ENCODE peak calls at places on chromosomes 13 and 19, in ten cellular contexts. U, Q, M, V, I, F, G, J, H and C are unnamed samples.

GRCh38 chr13:113183450-113184129 is 24.9 kb downstream of the PCID2 start:
- DNase-seq in U (no peak), Q (no peak), M (no peak), V (no peak), I (no peak), F (no peak), G (no peak), J (no peak), H (no peak), C (no peak)

GRCh38 chr13:108227651-108228272 is 9.6 kb downstream of the ABHD13 start:
- DNase-seq in U (no peak), Q (peak), M (peak), V (no peak), I (peak), F (peak), G (no peak), J (peak), H (no peak), C (peak)

GRCh38 chr13:32323912-32324311 is 8.6 kb downstream of the BRCA2 start:
- DNase-seq in U (no peak), Q (peak), M (no peak), V (peak), I (no peak), F (no peak), G (no peak), J (no peak), H (no peak), C (no peak)

GRCh38 chr19:347946-348861 is 3.6 kb upstream of the MIER2 start:
- DNase-seq in U (no peak), Q (peak), M (no peak), V (no peak), I (no peak), F (no peak), G (no peak), J (no peak), H (no peak), C (no peak)

GRCh38 chr19:48516536-48516935 is 4.9 kb upstream of the LMTK3 start:
- DNase-seq in U (no peak), Q (no peak), M (no peak), V (no peak), I (no peak), F (no peak), G (no peak), J (no peak), H (no peak), C (no peak)

GRCh38 chr13:63938851-63939250 is 2523.2 kb upstream of the PCDH20 start:
- DNase-seq in U (no peak), Q (peak), M (no peak), V (peak), I (no peak), F (no peak), G (no peak), J (no peak), H (no peak), C (no peak)

GRCh38 chr13:23655321-23655720 is 85.1 kb downstream of the TNFRSF19 start:
- DNase-seq in U (no peak), Q (no peak), M (no peak), V (no peak), I (no peak), F (no peak), G (no peak), J (no peak), H (no peak), C (no peak)

GRCh38 chr13:104140557-104140956 is 1074.3 kb upstream of the SLC10A2 start:
- DNase-seq in U (no peak), Q (no peak), M (no peak), V (no peak), I (no peak), F (no peak), G (no peak), J (no peak), H (no peak), C (no peak)

GRCh38 chr19:28472111-28472510 is 740.8 kb downstream of the UQCRFS1 start:
- DNase-seq in U (no peak), Q (no peak), M (no peak), V (no peak), I (no peak), F (no peak), G (no peak), J (no peak), H (no peak), C (no peak)

GRCh38 chr19:38004100-38004504 is 97.1 kb downstream of the SIPA1L3 start:
- DNase-seq in U (no peak), Q (peak), M (no peak), V (no peak), I (no peak), F (no peak), G (no peak), J (no peak), H (no peak), C (no peak)

GRCh38 chr19:42198676-42199439 is 18.6 kb downstream of the DEDD2 start:
- DNase-seq in U (no peak), Q (no peak), M (peak), V (no peak), I (no peak), F (no peak), G (no peak), J (no peak), H (peak), C (no peak)

GRCh38 chr19:33052352-33052972 is 12.2 kb downstream of the RHPN2 start:
- DNase-seq in U (no peak), Q (peak), M (no peak), V (peak), I (no peak), F (no peak), G (no peak), J (no peak), H (peak), C (no peak)

GRCh38 chr19:38062959-38063786 is 156.2 kb downstream of the SIPA1L3 start:
- DNase-seq in U (no peak), Q (no peak), M (no peak), V (peak), I (peak), F (peak), G (no peak), J (no peak), H (no peak), C (no peak)

GRCh38 chr13:114104626-114105350 is 27.6 kb downstream of the RASA3 start:
- DNase-seq in U (no peak), Q (no peak), M (no peak), V (no peak), I (no peak), F (no peak), G (no peak), J (no peak), H (peak), C (no peak)

GRCh38 chr13:30395192-30396158 is 26.8 kb upstream of the UBE2L5 start:
- DNase-seq in U (peak), Q (peak), M (peak), V (peak), I (peak), F (no peak), G (peak), J (peak), H (peak), C (peak)

GRCh38 chr13:23505007-23505406 is 65.2 kb upstream of the TNFRSF19 start:
- DNase-seq in U (no peak), Q (peak), M (no peak), V (peak), I (peak), F (no peak), G (no peak), J (no peak), H (no peak), C (no peak)

GRCh38 chr13:57799624-57800023 is 168.1 kb downstream of the PCDH17 start:
- DNase-seq in U (no peak), Q (no peak), M (no peak), V (no peak), I (no peak), F (no peak), G (no peak), J (no peak), H (no peak), C (no peak)

GRCh38 chr19:35088514-35088913 is 27.1 kb upstream of the FXYD3 start:
- DNase-seq in U (peak), Q (peak), M (no peak), V (peak), I (no peak), F (no peak), G (peak), J (no peak), H (no peak), C (no peak)

GRCh38 chr13:41603917-41604316 is 146.6 kb downstream of the RGCC start:
- DNase-seq in U (peak), Q (peak), M (no peak), V (peak), I (no peak), F (no peak), G (no peak), J (peak), H (no peak), C (no peak)

GRCh38 chr13:112782433-112783010 is 92.7 kb downstream of the ATP11A start:
- DNase-seq in U (no peak), Q (no peak), M (no peak), V (no peak), I (no peak), F (no peak), G (no peak), J (no peak), H (no peak), C (no peak)

GRCh38 chr13:55160911-55161310 is 1979.8 kb upstream of the PRR20A start:
- DNase-seq in U (no peak), Q (no peak), M (no peak), V (no peak), I (no peak), F (no peak), G (no peak), J (no peak), H (no peak), C (no peak)

GRCh38 chr13:55263045-55263444 is 1877.7 kb upstream of the PRR20A start:
- DNase-seq in U (no peak), Q (no peak), M (no peak), V (no peak), I (no peak), F (no peak), G (no peak), J (no peak), H (no peak), C (no peak)

GRCh38 chr19:44662686-44663085 is 8.6 kb upstream of the CEACAM19 start:
- DNase-seq in U (no peak), Q (peak), M (no peak), V (peak), I (no peak), F (no peak), G (no peak), J (no peak), H (no peak), C (no peak)

GRCh38 chr13:99686157-99686572 is 184.9 kb downstream of the TM9SF2 start:
- DNase-seq in U (no peak), Q (peak), M (no peak), V (peak), I (no peak), F (no peak), G (no peak), J (no peak), H (peak), C (peak)

GRCh38 chr19:30870861-30871260 is 478.4 kb downstream of the TSHZ3 start:
- DNase-seq in U (no peak), Q (no peak), M (no peak), V (no peak), I (no peak), F (no peak), G (no peak), J (no peak), H (no peak), C (no peak)

GRCh38 chr19:2034729-2035589 is 16.1 kb downstream of the MKNK2 start:
- DNase-seq in U (no peak), Q (peak), M (peak), V (no peak), I (peak), F (peak), G (no peak), J (no peak), H (peak), C (peak)

GRCh38 chr13:112452380-112453206 is 76.4 kb downstream of the SPACA7 start:
- DNase-seq in U (no peak), Q (no peak), M (no peak), V (no peak), I (no peak), F (no peak), G (no peak), J (no peak), H (no peak), C (no peak)

GRCh38 chr19:54434112-54434861 is 14.7 kb upstream of the LENG8 start:
- DNase-seq in U (no peak), Q (no peak), M (no peak), V (no peak), I (no peak), F (no peak), G (no peak), J (no peak), H (no peak), C (no peak)

GRCh38 chr19:28827382-28827781 is 385.6 kb downstream of the UQCRFS1 start:
- DNase-seq in U (no peak), Q (no peak), M (no peak), V (no peak), I (no peak), F (no peak), G (no peak), J (no peak), H (no peak), C (no peak)

GRCh38 chr13:57286511-57287098 is 119.6 kb downstream of the PRR20E start:
- DNase-seq in U (no peak), Q (no peak), M (no peak), V (no peak), I (no peak), F (no peak), G (no peak), J (no peak), H (no peak), C (no peak)

GRCh38 chr19:54172764-54173699 is at the start of gene TMC4:
- DNase-seq in U (no peak), Q (peak), M (no peak), V (no peak), I (no peak), F (no peak), G (no peak), J (peak), H (peak), C (no peak)

GRCh38 chr19:42079276-42079669 is 3.3 kb downstream of the ZNF574 start:
- DNase-seq in U (no peak), Q (no peak), M (no peak), V (no peak), I (no peak), F (no peak), G (no peak), J (no peak), H (no peak), C (no peak)

GRCh38 chr13:40464349-40464748 is 202.1 kb downstream of the FOXO1 start:
- DNase-seq in U (no peak), Q (no peak), M (no peak), V (no peak), I (no peak), F (no peak), G (no peak), J (no peak), H (no peak), C (no peak)

GRCh38 chr13:49807681-49808080 is 15.2 kb upstream of the KPNA3 start:
- DNase-seq in U (no peak), Q (no peak), M (no peak), V (no peak), I (no peak), F (no peak), G (no peak), J (no peak), H (no peak), C (no peak)
- TF ChIP-seq CTCF in U (no peak), Q (no peak), M (no peak), V (no peak), I (no peak), F (no peak), G (no peak), J (no peak), H (no peak), C (no peak)

GRCh38 chr19:51094696-51095279 is 12.1 kb upstream of the KLK14 start:
- DNase-seq in U (peak), Q (peak), M (peak), V (no peak), I (peak), F (peak), G (no peak), J (no peak), H (no peak), C (peak)
- TF ChIP-seq CTCF in U (peak), Q (peak), M (peak), V (peak), I (peak), F (peak), G (peak), J (peak), H (no peak), C (peak)

DNA sequence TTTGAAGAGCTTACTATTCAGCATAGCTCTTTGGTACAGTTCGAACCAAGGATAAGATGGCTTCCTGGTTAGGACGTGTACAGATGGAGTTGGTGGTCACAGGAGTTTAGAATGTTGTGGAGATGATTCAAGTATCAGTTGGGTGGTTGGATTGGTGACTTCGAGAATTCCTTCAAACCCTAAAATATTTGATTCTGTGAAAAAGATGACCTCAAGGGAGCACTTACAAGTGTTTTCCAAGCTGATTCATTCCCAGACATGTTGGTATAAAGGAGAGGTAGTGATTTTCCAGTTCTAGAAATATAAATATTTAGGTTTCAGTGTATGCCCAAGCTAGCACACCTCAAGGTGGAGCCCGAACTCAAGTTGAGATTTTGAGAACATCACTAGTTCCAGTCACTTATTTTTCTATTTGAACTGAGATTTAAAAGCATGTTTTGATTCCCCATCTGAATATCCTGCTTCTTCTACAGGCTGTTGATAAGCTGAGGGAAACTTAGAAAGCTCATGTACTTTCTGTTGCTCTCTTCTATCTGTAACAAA is 306.1 kb downstream of the DCT start:
- DNase-seq in U (no peak), Q (no peak), M (no peak), V (no peak), I (no peak), F (no peak), G (peak), J (no peak), H (no peak), C (no peak)
- TF ChIP-seq CTCF in U (no peak), Q (peak), M (no peak), V (no peak), I (no peak), F (no peak), G (peak), J (no peak), H (no peak), C (no peak)

GRCh38 chr13:73721571-73721970 is 412.6 kb downstream of the KLF12 start:
- DNase-seq in U (no peak), Q (no peak), M (no peak), V (no peak), I (no peak), F (no peak), G (no peak), J (no peak), H (no peak), C (no peak)

GRCh38 chr13:73718248-73718647 is 416.0 kb downstream of the KLF12 start:
- DNase-seq in U (no peak), Q (no peak), M (no peak), V (no peak), I (no peak), F (no peak), G (no peak), J (no peak), H (no peak), C (no peak)

GRCh38 chr13:73717632-73718031 is 416.6 kb downstream of the KLF12 start:
- DNase-seq in U (no peak), Q (peak), M (no peak), V (no peak), I (no peak), F (no peak), G (no peak), J (no peak), H (no peak), C (no peak)

GRCh38 chr13:73720216-73720840 is 413.9 kb downstream of the KLF12 start:
- DNase-seq in U (no peak), Q (no peak), M (no peak), V (peak), I (no peak), F (no peak), G (no peak), J (no peak), H (no peak), C (no peak)

GRCh38 chr13:73722120-73722519 is 412.1 kb downstream of the KLF12 start:
- DNase-seq in U (no peak), Q (peak), M (peak), V (peak), I (no peak), F (no peak), G (peak), J (no peak), H (no peak), C (no peak)
- TF ChIP-seq CTCF in U (peak), Q (peak), M (peak), V (peak), I (no peak), F (peak), G (peak), J (peak), H (no peak), C (no peak)

DNA sequence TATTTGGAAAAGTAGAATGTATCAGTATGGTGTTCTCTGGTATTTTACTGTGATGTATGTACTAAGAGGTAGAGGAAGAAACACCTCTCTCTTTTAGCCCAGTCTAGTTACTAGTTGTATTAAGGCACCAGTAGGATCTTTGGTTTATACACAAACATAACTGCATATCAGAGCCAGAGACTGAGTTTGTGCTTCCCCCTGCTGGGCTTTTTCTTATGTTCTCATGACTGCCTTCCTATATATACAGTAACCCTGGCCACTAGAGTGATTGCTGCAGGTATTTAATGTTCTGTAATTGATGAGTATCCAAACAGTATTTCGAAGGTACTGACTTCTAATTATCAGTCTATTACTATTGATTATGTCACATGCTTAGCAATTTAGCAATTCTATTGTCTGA is 202.5 kb upstream of the KLHL1 start:
- DNase-seq in U (no peak), Q (peak), M (no peak), V (no peak), I (peak), F (peak), G (no peak), J (peak), H (no peak), C (peak)
- TF ChIP-seq CTCF in U (peak), Q (no peak), M (no peak), V (no peak), I (peak), F (peak), G (no peak), J (peak), H (no peak), C (no peak)